ENCODE peak calls at places on chromosomes 5 and 9, in four cellular contexts. R is HepG2, M is ovary, Z is spleen. H is an unnamed sample. For H3K4me1, the result is how much of the 10 kb centered on the place peaks cover.

GRCh38 chr5:72587909-72588308 is 80.7 kb upstream of the ZNF366 start:
- DNase-seq in R (no peak), M (no peak), Z (no peak), H (no peak)

GRCh38 chr9:91758491-91758981 is 191.5 kb downstream of the ROR2 start:
- DNase-seq in R (peak), M (no peak), Z (no peak), H (no peak)

GRCh38 chr5:171494452-171495121 is 75.1 kb downstream of the FGF18 start:
- DNase-seq in R (peak), M (peak), Z (no peak), H (peak)

GRCh38 chr5:55037046-55037771 is 13.2 kb downstream of the GZMK start:
- DNase-seq in R (no peak), M (no peak), Z (no peak), H (no peak)

GRCh38 chr5:57174128-57174849 is 430 bp downstream of the GPBP1 start:
- DNase-seq in R (no peak), M (no peak), Z (no peak), H (no peak)

GRCh38 chr5:149212203-149212951 is 59.3 kb upstream of the AFAP1L1 start:
- DNase-seq in R (no peak), M (no peak), Z (no peak), H (no peak)

GRCh38 chr9:128020692-128021091 is 39.9 kb upstream of the EEIG1 start:
- DNase-seq in R (peak), M (no peak), Z (no peak), H (no peak)

GRCh38 chr9:128862401-128862851 is 19.3 kb downstream of the KYAT1 start:
- DNase-seq in R (no peak), M (no peak), Z (peak), H (peak)

GRCh38 chr5:68134033-68134668 is 81.4 kb upstream of the PIK3R1 start:
- DNase-seq in R (no peak), M (no peak), Z (no peak), H (no peak)

GRCh38 chr9:114413909-114414308 is 26.1 kb upstream of the AKNA start:
- DNase-seq in R (no peak), M (no peak), Z (no peak), H (no peak)

GRCh38 chr9:128881627-128881883 is 195 bp downstream of the KYAT1 start:
- DNase-seq in R (no peak), M (no peak), Z (no peak), H (no peak)

GRCh38 chr5:36054646-36055045 is 12.0 kb downstream of the UGT3A2 start:
- DNase-seq in R (no peak), M (no peak), Z (no peak), H (no peak)

GRCh38 chr5:60972225-60972624 is 27.2 kb downstream of the NDUFAF2 start:
- DNase-seq in R (no peak), M (no peak), Z (no peak), H (no peak)

GRCh38 chr5:15452780-15453179 is 47.2 kb upstream of the FBXL7 start:
- DNase-seq in R (no peak), M (no peak), Z (no peak), H (no peak)

GRCh38 chr5:132080595-132080994 is 7.0 kb downstream of the CSF2 start:
- DNase-seq in R (no peak), M (no peak), Z (peak), H (no peak)

GRCh38 chr9:134486127-134486995 is 155.2 kb upstream of the COL5A1 start:
- DNase-seq in R (no peak), M (no peak), Z (peak), H (peak)

GRCh38 chr5:26430323-26430722 is 608.1 kb downstream of the CDH9 start:
- DNase-seq in R (no peak), M (no peak), Z (no peak), H (no peak)

GRCh38 chr5:64295100-64295499 is 129.5 kb downstream of the RNF180 start:
- DNase-seq in R (no peak), M (no peak), Z (no peak), H (no peak)

GRCh38 chr5:172818081-172818480 is 16.0 kb upstream of the ERGIC1 start:
- DNase-seq in R (no peak), M (no peak), Z (no peak), H (no peak)

GRCh38 chr9:93095205-93096130 is 549 bp upstream of the CARD19 start:
- DNase-seq in R (peak), M (peak), Z (peak), H (peak)
- H3K4me1 ChIP-seq in R (half or more), M (under half), Z (half or more), H (half or more)

GRCh38 chr5:126987271-126987899 is 43.0 kb downstream of the MARCHF3 start:
- DNase-seq in R (no peak), M (no peak), Z (no peak), H (no peak)
- H3K4me1 ChIP-seq in R (under half), M (under half), Z (half or more), H (under half)

GRCh38 chr9:16181539-16181938 is 628.7 kb downstream of the CCDC171 start:
- DNase-seq in R (no peak), M (no peak), Z (no peak), H (no peak)
- H3K4me1 ChIP-seq in R (under half), M (under half), Z (under half), H (under half)

DNA sequence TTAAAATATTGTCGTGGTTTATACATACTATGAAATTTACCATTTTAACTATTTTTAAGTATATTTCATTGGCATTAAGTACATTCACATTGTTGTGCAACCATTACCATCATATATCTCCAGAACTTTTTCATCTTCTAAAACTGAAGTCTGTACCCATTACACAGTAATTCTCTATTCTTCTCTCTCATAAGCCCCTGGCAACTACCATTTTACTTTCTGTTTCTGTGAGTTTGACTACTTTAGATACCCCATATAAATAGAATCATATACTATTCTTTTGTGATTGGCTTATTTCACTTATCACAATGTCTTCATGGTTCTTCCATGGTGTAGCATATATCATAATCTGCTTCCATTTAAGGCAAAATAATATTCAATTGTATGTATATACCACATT is 30.3 kb downstream of the NDUFS4 start:
- DNase-seq in R (no peak), M (no peak), Z (no peak), H (no peak)
- H3K4me1 ChIP-seq in R (under half), M (under half), Z (under half), H (under half)